ENCODE peak calls at places on chromosome 9, in ten cellular contexts. One of them, this sample, is unnamed.

GRCh38 chr9:109856785-109857184 is 76.8 kb downstream of the PALM2AKAP2 start:
- DNase-seq in fibroblast of pulmonary artery: peak
- DNase-seq in NCI-H187 treated with DMSO at 0.1 percent for 48 hours: no peak
- DNase-seq in activated T-cell treated with anti-CD3 and anti-CD28 coated beads, Interleukin-2, amount 50 U/mL, for 72 hours: no peak
- DNase-seq in posterior vena cava: no peak
- DNase-seq in Peyer's patch: no peak
- DNase-seq in activated naive CD4-positive, alpha-beta T cell treated with anti-CD3 and anti-CD28 coated beads, Interleukin-2, amount 50 U/mL, for 72 hours: no peak
- DNase-seq in psoas muscle: peak
- DNase-seq in stimulated activated CD8-positive, alpha-beta memory T cell treated with anti-CD3 and anti-CD28 coated beads, Interleukin-2, amount 100 ng/mL, for 48 hours: no peak
- DNase-seq in posterior cingulate gyrus: peak
- DNase-seq in this sample: no peak

GRCh38 chr9:83625120-83625710 is 2.3 kb downstream of the IDNK start:
- DNase-seq in fibroblast of pulmonary artery: no peak
- DNase-seq in posterior vena cava: no peak
- DNase-seq in Peyer's patch: no peak
- DNase-seq in posterior cingulate gyrus: no peak
- DNase-seq in psoas muscle: no peak
- DNase-seq in NCI-H187 treated with DMSO at 0.1 percent for 48 hours: no peak
- DNase-seq in activated naive CD4-positive, alpha-beta T cell treated with anti-CD3 and anti-CD28 coated beads, Interleukin-2, amount 50 U/mL, for 72 hours: no peak
- DNase-seq in activated T-cell treated with anti-CD3 and anti-CD28 coated beads, Interleukin-2, amount 50 U/mL, for 72 hours: no peak
- DNase-seq in stimulated activated CD8-positive, alpha-beta memory T cell treated with anti-CD3 and anti-CD28 coated beads, Interleukin-2, amount 100 ng/mL, for 48 hours: no peak
- DNase-seq in this sample: no peak

GRCh38 chr9:19870988-19871387 is 82.2 kb upstream of the SLC24A2 start:
- DNase-seq in activated T-cell treated with anti-CD3 and anti-CD28 coated beads, Interleukin-2, amount 50 U/mL, for 72 hours: no peak
- DNase-seq in fibroblast of pulmonary artery: no peak
- DNase-seq in posterior cingulate gyrus: no peak
- DNase-seq in stimulated activated CD8-positive, alpha-beta memory T cell treated with anti-CD3 and anti-CD28 coated beads, Interleukin-2, amount 100 ng/mL, for 48 hours: no peak
- DNase-seq in psoas muscle: no peak
- DNase-seq in activated naive CD4-positive, alpha-beta T cell treated with anti-CD3 and anti-CD28 coated beads, Interleukin-2, amount 50 U/mL, for 72 hours: no peak
- DNase-seq in Peyer's patch: no peak
- DNase-seq in posterior vena cava: no peak
- DNase-seq in NCI-H187 treated with DMSO at 0.1 percent for 48 hours: no peak
- DNase-seq in this sample: no peak

GRCh38 chr9:68705636-68706578 is 867 bp downstream of the PIP5K1B start:
- DNase-seq in activated naive CD4-positive, alpha-beta T cell treated with anti-CD3 and anti-CD28 coated beads, Interleukin-2, amount 50 U/mL, for 72 hours: peak
- DNase-seq in stimulated activated CD8-positive, alpha-beta memory T cell treated with anti-CD3 and anti-CD28 coated beads, Interleukin-2, amount 100 ng/mL, for 48 hours: no peak
- DNase-seq in psoas muscle: peak
- DNase-seq in NCI-H187 treated with DMSO at 0.1 percent for 48 hours: no peak
- DNase-seq in activated T-cell treated with anti-CD3 and anti-CD28 coated beads, Interleukin-2, amount 50 U/mL, for 72 hours: peak
- DNase-seq in posterior cingulate gyrus: peak
- DNase-seq in Peyer's patch: peak
- DNase-seq in fibroblast of pulmonary artery: peak
- DNase-seq in posterior vena cava: no peak
- DNase-seq in this sample: peak

GRCh38 chr9:2676466-2676865 is 40.8 kb upstream of the KCNV2 start:
- DNase-seq in Peyer's patch: no peak
- DNase-seq in psoas muscle: no peak
- DNase-seq in activated T-cell treated with anti-CD3 and anti-CD28 coated beads, Interleukin-2, amount 50 U/mL, for 72 hours: no peak
- DNase-seq in NCI-H187 treated with DMSO at 0.1 percent for 48 hours: no peak
- DNase-seq in stimulated activated CD8-positive, alpha-beta memory T cell treated with anti-CD3 and anti-CD28 coated beads, Interleukin-2, amount 100 ng/mL, for 48 hours: no peak
- DNase-seq in posterior vena cava: no peak
- DNase-seq in posterior cingulate gyrus: no peak
- DNase-seq in fibroblast of pulmonary artery: no peak
- DNase-seq in activated naive CD4-positive, alpha-beta T cell treated with anti-CD3 and anti-CD28 coated beads, Interleukin-2, amount 50 U/mL, for 72 hours: no peak
- DNase-seq in this sample: peak

GRCh38 chr9:12708562-12709298 is 15.5 kb downstream of the TYRP1 start:
- DNase-seq in activated T-cell treated with anti-CD3 and anti-CD28 coated beads, Interleukin-2, amount 50 U/mL, for 72 hours: no peak
- DNase-seq in fibroblast of pulmonary artery: peak
- DNase-seq in activated naive CD4-positive, alpha-beta T cell treated with anti-CD3 and anti-CD28 coated beads, Interleukin-2, amount 50 U/mL, for 72 hours: no peak
- DNase-seq in posterior cingulate gyrus: no peak
- DNase-seq in psoas muscle: no peak
- DNase-seq in Peyer's patch: no peak
- DNase-seq in NCI-H187 treated with DMSO at 0.1 percent for 48 hours: no peak
- DNase-seq in stimulated activated CD8-positive, alpha-beta memory T cell treated with anti-CD3 and anti-CD28 coated beads, Interleukin-2, amount 100 ng/mL, for 48 hours: no peak
- DNase-seq in posterior vena cava: no peak
- DNase-seq in this sample: peak

GRCh38 chr9:23771746-23772145 is 54.3 kb downstream of the ELAVL2 start:
- DNase-seq in activated naive CD4-positive, alpha-beta T cell treated with anti-CD3 and anti-CD28 coated beads, Interleukin-2, amount 50 U/mL, for 72 hours: no peak
- DNase-seq in activated T-cell treated with anti-CD3 and anti-CD28 coated beads, Interleukin-2, amount 50 U/mL, for 72 hours: no peak
- DNase-seq in posterior cingulate gyrus: no peak
- DNase-seq in posterior vena cava: no peak
- DNase-seq in fibroblast of pulmonary artery: no peak
- DNase-seq in Peyer's patch: no peak
- DNase-seq in stimulated activated CD8-positive, alpha-beta memory T cell treated with anti-CD3 and anti-CD28 coated beads, Interleukin-2, amount 100 ng/mL, for 48 hours: no peak
- DNase-seq in psoas muscle: no peak
- DNase-seq in NCI-H187 treated with DMSO at 0.1 percent for 48 hours: no peak
- DNase-seq in this sample: no peak

GRCh38 chr9:89745601-89746376 is 141.0 kb downstream of the GADD45G start:
- DNase-seq in NCI-H187 treated with DMSO at 0.1 percent for 48 hours: no peak
- DNase-seq in Peyer's patch: no peak
- DNase-seq in posterior vena cava: peak
- DNase-seq in activated T-cell treated with anti-CD3 and anti-CD28 coated beads, Interleukin-2, amount 50 U/mL, for 72 hours: no peak
- DNase-seq in stimulated activated CD8-positive, alpha-beta memory T cell treated with anti-CD3 and anti-CD28 coated beads, Interleukin-2, amount 100 ng/mL, for 48 hours: no peak
- DNase-seq in posterior cingulate gyrus: no peak
- DNase-seq in psoas muscle: no peak
- DNase-seq in activated naive CD4-positive, alpha-beta T cell treated with anti-CD3 and anti-CD28 coated beads, Interleukin-2, amount 50 U/mL, for 72 hours: no peak
- DNase-seq in fibroblast of pulmonary artery: no peak
- DNase-seq in this sample: no peak

GRCh38 chr9:131046581-131047202 is 37.7 kb downstream of the LAMC3 start:
- DNase-seq in posterior vena cava: peak
- DNase-seq in NCI-H187 treated with DMSO at 0.1 percent for 48 hours: no peak
- DNase-seq in Peyer's patch: peak
- DNase-seq in stimulated activated CD8-positive, alpha-beta memory T cell treated with anti-CD3 and anti-CD28 coated beads, Interleukin-2, amount 100 ng/mL, for 48 hours: peak
- DNase-seq in activated naive CD4-positive, alpha-beta T cell treated with anti-CD3 and anti-CD28 coated beads, Interleukin-2, amount 50 U/mL, for 72 hours: peak
- DNase-seq in fibroblast of pulmonary artery: peak
- DNase-seq in posterior cingulate gyrus: peak
- DNase-seq in activated T-cell treated with anti-CD3 and anti-CD28 coated beads, Interleukin-2, amount 50 U/mL, for 72 hours: peak
- DNase-seq in psoas muscle: peak
- DNase-seq in this sample: peak

GRCh38 chr9:12775963-12776774 is 1.3 kb downstream of the LURAP1L start:
- DNase-seq in activated T-cell treated with anti-CD3 and anti-CD28 coated beads, Interleukin-2, amount 50 U/mL, for 72 hours: no peak
- DNase-seq in NCI-H187 treated with DMSO at 0.1 percent for 48 hours: no peak
- DNase-seq in stimulated activated CD8-positive, alpha-beta memory T cell treated with anti-CD3 and anti-CD28 coated beads, Interleukin-2, amount 100 ng/mL, for 48 hours: no peak
- DNase-seq in psoas muscle: peak
- DNase-seq in posterior cingulate gyrus: peak
- DNase-seq in activated naive CD4-positive, alpha-beta T cell treated with anti-CD3 and anti-CD28 coated beads, Interleukin-2, amount 50 U/mL, for 72 hours: no peak
- DNase-seq in fibroblast of pulmonary artery: peak
- DNase-seq in posterior vena cava: peak
- DNase-seq in Peyer's patch: peak
- DNase-seq in this sample: peak

GRCh38 chr9:93229636-93230035 is 45.7 kb downstream of the WNK2 start:
- DNase-seq in posterior vena cava: no peak
- DNase-seq in NCI-H187 treated with DMSO at 0.1 percent for 48 hours: no peak
- DNase-seq in activated naive CD4-positive, alpha-beta T cell treated with anti-CD3 and anti-CD28 coated beads, Interleukin-2, amount 50 U/mL, for 72 hours: no peak
- DNase-seq in psoas muscle: no peak
- DNase-seq in fibroblast of pulmonary artery: no peak
- DNase-seq in activated T-cell treated with anti-CD3 and anti-CD28 coated beads, Interleukin-2, amount 50 U/mL, for 72 hours: no peak
- DNase-seq in posterior cingulate gyrus: peak
- DNase-seq in stimulated activated CD8-positive, alpha-beta memory T cell treated with anti-CD3 and anti-CD28 coated beads, Interleukin-2, amount 100 ng/mL, for 48 hours: no peak
- DNase-seq in Peyer's patch: no peak
- DNase-seq in this sample: no peak

This sample was measured in dermis blood vessel endothelial cell.